ENCODE peak calls at places on chromosomes 4 and X, in seven cellular contexts. One of them, this sample, is unnamed.

GRCh38 chr4:118352843-118353373 is at the start of gene PRSS12:
- DNase-seq in endothelial cell: peak
- DNase-seq in upper lobe of left lung: peak
- DNase-seq in spleen: peak
- DNase-seq in GM10248: peak
- DNase-seq in transverse colon: peak
- DNase-seq in AG04449: no peak
- DNase-seq in this sample: peak

GRCh38 chrX:112631892-112632291 is 47.8 kb downstream of the LHFPL1 start:
- DNase-seq in transverse colon: no peak
- DNase-seq in endothelial cell: no peak
- DNase-seq in spleen: no peak
- DNase-seq in upper lobe of left lung: no peak
- DNase-seq in GM10248: no peak
- DNase-seq in AG04449: no peak
- DNase-seq in this sample: no peak

GRCh38 chr4:70705856-70706461 is 15.8 kb upstream of the RUFY3 start:
- DNase-seq in transverse colon: no peak
- DNase-seq in AG04449: no peak
- DNase-seq in endothelial cell: no peak
- DNase-seq in spleen: no peak
- DNase-seq in upper lobe of left lung: no peak
- DNase-seq in GM10248: no peak
- DNase-seq in this sample: no peak

GRCh38 chr4:601612-602558 is 23.5 kb upstream of the PDE6B start:
- DNase-seq in GM10248: no peak
- DNase-seq in endothelial cell: no peak
- DNase-seq in transverse colon: no peak
- DNase-seq in upper lobe of left lung: no peak
- DNase-seq in AG04449: no peak
- DNase-seq in spleen: peak
- DNase-seq in this sample: no peak

GRCh38 chr4:16224669-16225068 is 1.6 kb downstream of the TAPT1 start:
- DNase-seq in endothelial cell: no peak
- DNase-seq in spleen: no peak
- DNase-seq in transverse colon: no peak
- DNase-seq in upper lobe of left lung: no peak
- DNase-seq in AG04449: no peak
- DNase-seq in GM10248: no peak
- DNase-seq in this sample: no peak

GRCh38 chr4:88706574-88706973 is 8.9 kb upstream of the NAP1L5 start:
- DNase-seq in AG04449: no peak
- DNase-seq in transverse colon: no peak
- DNase-seq in endothelial cell: peak
- DNase-seq in spleen: no peak
- DNase-seq in GM10248: no peak
- DNase-seq in upper lobe of left lung: no peak
- DNase-seq in this sample: no peak

GRCh38 chr4:1448589-1449420 is 42.6 kb upstream of the NKX1-1 start:
- DNase-seq in upper lobe of left lung: no peak
- DNase-seq in spleen: peak
- DNase-seq in transverse colon: no peak
- DNase-seq in GM10248: no peak
- DNase-seq in endothelial cell: peak
- DNase-seq in AG04449: no peak
- DNase-seq in this sample: no peak

GRCh38 chr4:16642897-16643296 is 255.5 kb downstream of the LDB2 start:
- DNase-seq in transverse colon: no peak
- DNase-seq in endothelial cell: no peak
- DNase-seq in AG04449: no peak
- DNase-seq in upper lobe of left lung: no peak
- DNase-seq in spleen: no peak
- DNase-seq in GM10248: no peak
- DNase-seq in this sample: no peak

GRCh38 chrX:117839544-117839943 is 277.1 kb downstream of the KLHL13 start:
- DNase-seq in GM10248: no peak
- DNase-seq in endothelial cell: no peak
- DNase-seq in spleen: no peak
- DNase-seq in upper lobe of left lung: no peak
- DNase-seq in AG04449: no peak
- DNase-seq in transverse colon: no peak
- DNase-seq in this sample: no peak

GRCh38 chr4:125522588-125522987 is 207.8 kb downstream of the FAT4 start:
- DNase-seq in transverse colon: no peak
- DNase-seq in spleen: no peak
- DNase-seq in AG04449: no peak
- DNase-seq in endothelial cell: no peak
- DNase-seq in GM10248: no peak
- DNase-seq in upper lobe of left lung: no peak
- DNase-seq in this sample: no peak

GRCh38 chr4:15004701-15005301 is 2.5 kb downstream of the CPEB2 start:
- DNase-seq in upper lobe of left lung: peak
- DNase-seq in endothelial cell: peak
- DNase-seq in AG04449: no peak
- DNase-seq in GM10248: peak
- DNase-seq in spleen: peak
- DNase-seq in transverse colon: peak
- DNase-seq in this sample: peak

GRCh38 chr4:40804598-40804997 is 54.8 kb downstream of the NSUN7 start:
- DNase-seq in spleen: no peak
- DNase-seq in transverse colon: no peak
- DNase-seq in endothelial cell: no peak
- DNase-seq in upper lobe of left lung: no peak
- DNase-seq in AG04449: no peak
- DNase-seq in GM10248: no peak
- DNase-seq in this sample: no peak

GRCh38 chr4:90118547-90119211 is 8.5 kb upstream of the CCSER1 start:
- DNase-seq in transverse colon: no peak
- DNase-seq in AG04449: no peak
- DNase-seq in GM10248: peak
- DNase-seq in upper lobe of left lung: no peak
- DNase-seq in endothelial cell: no peak
- DNase-seq in spleen: no peak
- DNase-seq in this sample: no peak

GRCh38 chr4:189278559-189279165 is 662.0 kb upstream of the FRG1 start:
- DNase-seq in spleen: no peak
- DNase-seq in transverse colon: no peak
- DNase-seq in AG04449: no peak
- DNase-seq in GM10248: no peak
- DNase-seq in upper lobe of left lung: no peak
- DNase-seq in endothelial cell: no peak
- DNase-seq in this sample: no peak

GRCh38 chr4:156144961-156145360 is 191.3 kb upstream of the CTSO start:
- DNase-seq in transverse colon: no peak
- DNase-seq in spleen: no peak
- DNase-seq in AG04449: no peak
- DNase-seq in endothelial cell: no peak
- DNase-seq in GM10248: no peak
- DNase-seq in upper lobe of left lung: no peak
- DNase-seq in this sample: no peak

GRCh38 chr4:44448548-44449443 is at the start of gene KCTD8:
- DNase-seq in endothelial cell: peak
- DNase-seq in AG04449: no peak
- DNase-seq in upper lobe of left lung: peak
- DNase-seq in spleen: peak
- DNase-seq in transverse colon: peak
- DNase-seq in GM10248: peak
- DNase-seq in this sample: peak

GRCh38 chr4:30396772-30397475 is 323.2 kb upstream of the PCDH7 start:
- DNase-seq in endothelial cell: no peak
- DNase-seq in AG04449: no peak
- DNase-seq in GM10248: no peak
- DNase-seq in transverse colon: no peak
- DNase-seq in spleen: no peak
- DNase-seq in upper lobe of left lung: no peak
- DNase-seq in this sample: no peak

GRCh38 chr4:94332983-94333590 is 9.5 kb downstream of the HPGDS start:
- DNase-seq in spleen: no peak
- DNase-seq in AG04449: no peak
- DNase-seq in upper lobe of left lung: no peak
- DNase-seq in endothelial cell: no peak
- DNase-seq in GM10248: no peak
- DNase-seq in transverse colon: no peak
- DNase-seq in this sample: no peak
- TF ChIP-seq CTCF in spleen: no peak
- TF ChIP-seq CTCF in AG04449: peak
- TF ChIP-seq CTCF in upper lobe of left lung: no peak
- TF ChIP-seq CTCF in endothelial cell: no peak
- TF ChIP-seq CTCF in GM10248: no peak
- TF ChIP-seq CTCF in transverse colon: no peak
- TF ChIP-seq CTCF in this sample: no peak

DNA sequence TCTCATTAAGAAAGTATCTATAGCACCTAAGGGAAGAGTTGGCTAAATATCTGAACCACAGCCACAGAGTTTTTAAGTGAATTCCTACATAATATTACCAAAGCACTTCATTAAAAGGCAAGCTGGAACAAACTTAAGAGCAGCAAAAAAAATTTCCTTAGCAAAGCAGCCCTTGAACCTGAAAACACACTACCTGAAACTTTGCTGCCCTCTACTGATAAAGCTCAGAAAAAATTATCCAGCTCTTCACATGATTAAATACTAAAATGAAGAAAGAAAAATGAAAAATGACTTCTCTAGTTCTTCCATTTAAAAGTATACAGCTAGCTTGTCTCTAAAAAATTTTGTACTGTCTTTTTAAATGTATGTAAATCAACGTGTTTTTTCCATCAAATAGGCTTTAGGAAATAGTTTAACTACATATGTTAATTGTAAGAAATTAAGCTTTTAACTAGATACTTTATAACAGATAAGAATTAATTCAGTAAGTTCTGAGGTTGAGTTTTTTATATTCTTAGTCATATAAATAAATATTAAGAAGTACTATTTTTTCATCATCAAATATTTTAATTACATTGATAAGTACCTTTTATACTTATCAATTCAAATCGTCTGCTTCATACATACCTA is 156.1 kb downstream of the STPG2 start:
- DNase-seq in AG04449: no peak
- DNase-seq in spleen: no peak
- DNase-seq in transverse colon: no peak
- DNase-seq in endothelial cell: no peak
- DNase-seq in GM10248: peak
- DNase-seq in upper lobe of left lung: no peak
- DNase-seq in this sample: peak
- TF ChIP-seq CTCF in AG04449: no peak
- TF ChIP-seq CTCF in spleen: no peak
- TF ChIP-seq CTCF in transverse colon: peak
- TF ChIP-seq CTCF in endothelial cell: no peak
- TF ChIP-seq CTCF in GM10248: peak
- TF ChIP-seq CTCF in upper lobe of left lung: peak
- TF ChIP-seq CTCF in this sample: peak

GRCh38 chrX:30005821-30006220 is 209.5 kb upstream of the MAGEB2 start:
- DNase-seq in upper lobe of left lung: no peak
- DNase-seq in AG04449: no peak
- DNase-seq in endothelial cell: no peak
- DNase-seq in spleen: no peak
- DNase-seq in GM10248: no peak
- DNase-seq in transverse colon: no peak
- DNase-seq in this sample: no peak
- TF ChIP-seq CTCF in upper lobe of left lung: no peak
- TF ChIP-seq CTCF in AG04449: no peak
- TF ChIP-seq CTCF in endothelial cell: no peak
- TF ChIP-seq CTCF in spleen: no peak
- TF ChIP-seq CTCF in GM10248: no peak
- TF ChIP-seq CTCF in transverse colon: no peak
- TF ChIP-seq CTCF in this sample: no peak

GRCh38 chrX:47643926-47644325 is 6.4 kb downstream of the ELK1 start:
- DNase-seq in upper lobe of left lung: no peak
- DNase-seq in AG04449: no peak
- DNase-seq in endothelial cell: no peak
- DNase-seq in transverse colon: no peak
- DNase-seq in spleen: no peak
- DNase-seq in GM10248: no peak
- DNase-seq in this sample: no peak
- TF ChIP-seq CTCF in upper lobe of left lung: peak
- TF ChIP-seq CTCF in AG04449: peak
- TF ChIP-seq CTCF in endothelial cell: peak
- TF ChIP-seq CTCF in transverse colon: peak
- TF ChIP-seq CTCF in spleen: peak
- TF ChIP-seq CTCF in GM10248: peak
- TF ChIP-seq CTCF in this sample: peak

DNA sequence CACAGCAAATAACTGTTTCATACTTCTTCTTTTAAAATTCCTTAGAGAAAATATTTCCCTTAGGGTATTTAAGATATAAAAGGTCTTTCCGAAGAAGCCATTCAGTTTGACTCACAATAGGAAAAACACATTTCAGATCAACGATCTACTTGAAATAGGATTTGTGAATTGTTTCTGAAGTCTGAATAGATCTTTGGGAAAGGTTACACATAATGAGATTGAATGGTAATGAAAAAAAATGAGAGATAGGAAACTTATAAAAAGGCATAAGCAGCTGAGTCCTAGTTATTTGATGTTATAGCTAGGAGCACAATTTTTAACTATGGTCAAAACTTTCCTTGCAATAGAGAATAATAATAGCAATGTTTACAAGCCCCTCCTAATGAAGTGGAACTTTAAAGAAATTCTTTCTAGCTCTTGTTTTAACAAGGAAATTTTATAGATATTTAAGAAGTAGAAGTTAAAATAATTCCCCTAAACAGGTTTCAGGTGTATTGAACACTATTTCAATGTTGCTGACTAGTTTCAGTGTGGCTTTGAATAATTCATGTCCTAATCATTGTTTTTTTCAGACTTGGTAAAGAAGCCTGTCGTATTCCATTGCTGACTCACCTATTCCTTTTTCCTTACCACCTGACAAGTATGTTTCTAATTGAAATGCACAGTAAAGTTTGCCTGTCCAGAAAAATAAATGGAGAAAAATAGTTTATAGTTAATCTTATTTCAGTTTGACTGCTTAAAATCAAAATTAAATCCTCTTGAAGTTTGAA is 89.1 kb downstream of the PCDH18 start:
- DNase-seq in GM10248: no peak
- DNase-seq in AG04449: no peak
- DNase-seq in transverse colon: no peak
- DNase-seq in spleen: no peak
- DNase-seq in endothelial cell: no peak
- DNase-seq in upper lobe of left lung: no peak
- DNase-seq in this sample: no peak
- TF ChIP-seq CTCF in GM10248: no peak
- TF ChIP-seq CTCF in AG04449: no peak
- TF ChIP-seq CTCF in transverse colon: no peak
- TF ChIP-seq CTCF in spleen: no peak
- TF ChIP-seq CTCF in endothelial cell: no peak
- TF ChIP-seq CTCF in upper lobe of left lung: no peak
- TF ChIP-seq CTCF in this sample: no peak

GRCh38 chrX:31280580-31280979 is 208.7 kb upstream of the FTHL17 start:
- DNase-seq in spleen: no peak
- DNase-seq in AG04449: no peak
- DNase-seq in upper lobe of left lung: no peak
- DNase-seq in transverse colon: no peak
- DNase-seq in GM10248: no peak
- DNase-seq in endothelial cell: no peak
- DNase-seq in this sample: no peak

DNA sequence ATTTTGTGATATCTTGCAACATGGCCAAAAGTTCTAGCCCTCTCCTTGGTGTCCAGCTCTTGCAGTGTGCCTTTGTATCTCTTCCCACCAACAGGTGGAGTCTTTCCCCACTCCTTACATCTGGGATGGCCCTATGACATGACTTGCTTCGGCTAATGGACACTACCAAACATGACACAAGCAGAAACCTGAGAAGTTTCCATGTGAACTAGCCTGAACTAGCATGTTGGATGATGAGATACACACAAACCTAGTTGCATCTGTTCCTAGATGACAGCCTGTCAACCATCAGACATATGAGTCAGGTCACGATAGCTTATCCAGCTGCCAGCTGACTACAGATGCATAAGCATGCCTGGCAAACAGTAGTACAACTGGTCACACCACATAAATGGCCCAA is 207.5 kb upstream of the FTHL17 start:
- DNase-seq in endothelial cell: no peak
- DNase-seq in AG04449: no peak
- DNase-seq in GM10248: no peak
- DNase-seq in spleen: no peak
- DNase-seq in transverse colon: no peak
- DNase-seq in upper lobe of left lung: no peak
- DNase-seq in this sample: no peak
- TF ChIP-seq CTCF in endothelial cell: no peak
- TF ChIP-seq CTCF in AG04449: no peak
- TF ChIP-seq CTCF in GM10248: no peak
- TF ChIP-seq CTCF in spleen: no peak
- TF ChIP-seq CTCF in transverse colon: peak
- TF ChIP-seq CTCF in upper lobe of left lung: no peak
- TF ChIP-seq CTCF in this sample: peak